ENCODE peak calls at places on chromosome 9, in five cellular contexts. C is ovary, P is Calu3, F is A549, D is IMR-90. G is an unnamed sample.

GRCh38 chr9:109815366-109815947 is 35.5 kb downstream of the PALM2AKAP2 start:
- DNase-seq in C (no peak), P (peak), F (no peak), D (peak), G (no peak)

GRCh38 chr9:111298831-111299603 is 31.0 kb downstream of the OR2K2 start:
- DNase-seq in C (peak), P (peak), F (peak), D (peak), G (peak)

GRCh38 chr9:22008662-22009562 is at the start of gene CDKN2B:
- DNase-seq in C (peak), P (peak), F (no peak), D (peak), G (peak)

GRCh38 chr9:3043369-3043768 is 199.5 kb upstream of the PUM3 start:
- DNase-seq in C (no peak), P (no peak), F (no peak), D (peak), G (no peak)

GRCh38 chr9:115220339-115221009 is 102.5 kb upstream of the TNC start:
- DNase-seq in C (no peak), P (no peak), F (no peak), D (peak), G (no peak)

GRCh38 chr9:115883467-115884329 is 269.9 kb upstream of the PAPPA start:
- DNase-seq in C (no peak), P (peak), F (peak), D (peak), G (peak)

GRCh38 chr9:110058304-110058953 is 149.5 kb downstream of the C9orf152 start:
- DNase-seq in C (no peak), P (peak), F (peak), D (peak), G (peak)

GRCh38 chr9:27383524-27383923 is 86.6 kb upstream of the EQTN start:
- DNase-seq in C (no peak), P (no peak), F (no peak), D (no peak), G (no peak)

GRCh38 chr9:1154739-1155138 is 104.6 kb downstream of the DMRT2 start:
- DNase-seq in C (no peak), P (no peak), F (no peak), D (no peak), G (no peak)

GRCh38 chr9:95764490-95764889 is 111.0 kb upstream of the ERCC6L2 start:
- DNase-seq in C (no peak), P (no peak), F (no peak), D (peak), G (no peak)

GRCh38 chr9:136686794-136687711 is at the start of gene AGPAT2:
- DNase-seq in C (peak), P (peak), F (peak), D (peak), G (peak)

GRCh38 chr9:13651526-13651925 is 372.0 kb upstream of the MPDZ start:
- DNase-seq in C (no peak), P (no peak), F (no peak), D (no peak), G (no peak)

GRCh38 chr9:38652486-38652885 is 32.1 kb upstream of the ANKRD18A start:
- DNase-seq in C (no peak), P (no peak), F (no peak), D (no peak), G (no peak)

GRCh38 chr9:134237630-134238265 is 73.4 kb upstream of the RNU6ATAC start:
- DNase-seq in C (peak), P (no peak), F (no peak), D (no peak), G (no peak)

GRCh38 chr9:17742065-17742464 is 163.2 kb downstream of the SH3GL2 start:
- DNase-seq in C (no peak), P (no peak), F (no peak), D (no peak), G (no peak)
- TF ChIP-seq CTCF in C (no peak), P (no peak), F (no peak), D (peak), G (no peak)

GRCh38 chr9:117387422-117387821 is 27.4 kb downstream of the ASTN2 start:
- DNase-seq in C (no peak), P (no peak), F (no peak), D (no peak), G (no peak)

GRCh38 chr9:117394655-117395054 is 20.2 kb downstream of the ASTN2 start:
- DNase-seq in C (no peak), P (no peak), F (no peak), D (no peak), G (no peak)

DNA sequence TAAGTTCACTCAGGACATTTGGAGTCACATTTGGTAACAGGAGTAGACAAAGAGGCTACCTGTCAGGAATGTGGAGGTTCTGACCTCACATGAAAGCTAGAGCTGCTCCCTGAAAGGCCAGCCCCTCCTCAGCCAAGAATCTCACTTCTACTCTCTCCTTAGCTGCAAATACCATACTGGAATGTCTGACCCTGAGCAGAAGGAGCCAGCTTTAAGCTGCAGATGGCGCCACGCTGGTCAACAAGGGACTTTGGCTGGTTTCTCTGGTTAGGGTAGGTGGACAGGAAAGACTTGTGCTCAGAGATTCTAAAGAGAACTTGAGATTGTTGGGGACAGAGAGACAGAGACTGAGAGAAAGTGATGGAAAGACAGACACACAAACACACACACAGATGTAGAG is 21.9 kb downstream of the ASTN2 start:
- DNase-seq in C (no peak), P (no peak), F (no peak), D (no peak), G (no peak)
- TF ChIP-seq CTCF in C (no peak), P (no peak), F (no peak), D (no peak), G (no peak)

GRCh38 chr9:84404095-84404686 is 63.6 kb upstream of the SLC28A3 start:
- DNase-seq in C (no peak), P (no peak), F (no peak), D (no peak), G (no peak)
- TF ChIP-seq CTCF in C (no peak), P (peak), F (peak), D (peak), G (peak)

DNA sequence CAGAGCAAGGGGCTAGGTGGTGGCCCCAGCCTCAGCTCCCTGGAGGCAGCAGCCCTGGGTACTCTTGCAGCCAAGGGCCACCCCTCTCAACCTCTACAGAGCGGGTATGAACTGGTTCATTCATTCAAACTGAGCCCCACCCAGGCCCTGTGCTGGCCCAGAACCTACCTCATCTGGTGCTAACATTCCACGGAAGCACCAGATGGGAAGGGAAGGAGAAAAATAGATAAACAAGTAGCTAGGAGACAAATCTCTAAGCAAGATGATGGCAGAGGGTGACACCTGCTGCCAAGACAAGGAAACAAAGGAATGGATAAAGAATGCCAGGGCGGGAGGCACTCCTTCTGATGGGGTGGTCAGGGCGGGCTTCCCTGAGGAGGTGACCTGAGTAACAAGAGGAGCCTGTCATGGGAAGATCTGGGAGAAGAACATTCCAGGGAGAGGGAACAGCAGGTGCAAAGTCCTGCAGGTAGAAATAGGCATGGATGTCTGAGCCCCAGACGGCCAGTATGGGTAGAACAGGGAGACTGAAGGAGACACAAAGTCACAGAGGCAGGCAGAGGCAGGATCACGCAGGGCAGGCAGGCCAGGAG is 6.1 kb downstream of the ST6GALNAC4 start:
- DNase-seq in C (no peak), P (no peak), F (no peak), D (peak), G (no peak)
- TF ChIP-seq CTCF in C (no peak), P (no peak), F (peak), D (peak), G (no peak)